ENCODE peak calls at places on chromosomes 13 and 19, in seven cellular contexts. N, Y, E, H, R, L and K are unnamed samples.

GRCh38 chr19:48560095-48560530 is 8.1 kb downstream of the SULT2B1 start:
- DNase-seq in L (no peak), H (peak), N (no peak), R (peak), Y (no peak), E (no peak), K (no peak)

GRCh38 chr19:4598712-4599111 is 39.2 kb upstream of the SEMA6B start:
- DNase-seq in R (no peak), L (no peak), N (no peak), E (no peak), Y (no peak), H (no peak), K (no peak)

GRCh38 chr19:28744014-28744413 is 468.9 kb downstream of the UQCRFS1 start:
- DNase-seq in H (no peak), E (no peak), Y (no peak), N (no peak), R (no peak), L (no peak), K (no peak)

GRCh38 chr13:53138369-53139036 is 109.9 kb downstream of the OLFM4 start:
- DNase-seq in N (peak), Y (peak), R (peak), H (no peak), L (no peak), E (no peak), K (no peak)

GRCh38 chr19:34359954-34360315 is 5.1 kb upstream of the GPI start:
- DNase-seq in L (no peak), E (no peak), R (no peak), Y (no peak), H (no peak), N (no peak), K (no peak)

GRCh38 chr19:49574206-49574755 is 6.1 kb downstream of the NOSIP start:
- DNase-seq in Y (no peak), R (no peak), L (no peak), N (no peak), E (no peak), H (no peak), K (no peak)

GRCh38 chr13:25489238-25489637 is 117.5 kb downstream of the ATP8A2 start:
- DNase-seq in L (no peak), R (no peak), E (no peak), Y (no peak), H (no peak), N (no peak), K (no peak)

GRCh38 chr13:30676672-30677071 is 58.7 kb upstream of the ALOX5AP start:
- DNase-seq in H (no peak), E (no peak), Y (no peak), L (no peak), N (no peak), R (peak), K (no peak)

GRCh38 chr19:39325778-39326680 is 5.4 kb upstream of the LRFN1 start:
- DNase-seq in H (no peak), L (no peak), E (no peak), Y (no peak), R (no peak), N (peak), K (no peak)

GRCh38 chr19:7883105-7883504 is 5.2 kb upstream of the LRRC8E start:
- DNase-seq in Y (no peak), N (no peak), L (no peak), E (no peak), H (no peak), R (no peak), K (no peak)

GRCh38 chr19:19274146-19274545 is 1.0 kb upstream of the TM6SF2 start:
- DNase-seq in Y (no peak), H (no peak), R (no peak), E (peak), N (no peak), L (no peak), K (peak)

GRCh38 chr13:59776924-59777690 is 386.6 kb downstream of the DIAPH3 start:
- DNase-seq in L (no peak), H (peak), E (no peak), N (peak), R (peak), Y (no peak), K (no peak)

GRCh38 chr13:28622286-28622685 is 36.6 kb upstream of the POMP start:
- DNase-seq in H (no peak), Y (peak), L (no peak), E (no peak), N (no peak), R (no peak), K (no peak)

GRCh38 chr19:23882493-23882892 is 32.2 kb upstream of the ZNF726 start:
- DNase-seq in R (no peak), H (no peak), N (no peak), E (no peak), Y (no peak), L (no peak), K (no peak)

GRCh38 chr13:27088619-27089018 is 83.0 kb downstream of the USP12 start:
- DNase-seq in N (no peak), E (no peak), Y (no peak), L (no peak), H (no peak), R (no peak), K (no peak)